ENCODE peak calls at places on chromosome 19, in five cellular contexts. One of them, this sample, is unnamed.

GRCh38 chr19:40831502-40832430 is 18.5 kb downstream of the CYP2A6 start:
- DNase-seq in aorta: no peak
- DNase-seq in testis: no peak
- DNase-seq in suprapubic skin: no peak
- DNase-seq in ascending aorta: no peak
- DNase-seq in this sample: no peak

GRCh38 chr19:6275170-6275744 is 4.5 kb downstream of the MLLT1 start:
- DNase-seq in aorta: no peak
- DNase-seq in testis: no peak
- DNase-seq in suprapubic skin: no peak
- DNase-seq in ascending aorta: no peak
- DNase-seq in this sample: no peak

GRCh38 chr19:4267101-4267900 is 11.8 kb upstream of the SHD start:
- DNase-seq in aorta: peak; percentile 54
- DNase-seq in testis: peak; percentile 74
- DNase-seq in suprapubic skin: no peak
- DNase-seq in ascending aorta: no peak
- DNase-seq in this sample: no peak

GRCh38 chr19:40716031-40716654 is 543 bp downstream of the COQ8B start:
- DNase-seq in aorta: no peak
- DNase-seq in testis: no peak
- DNase-seq in suprapubic skin: no peak
- DNase-seq in ascending aorta: no peak
- DNase-seq in this sample: peak; percentile 77

GRCh38 chr19:38361633-38362075 is 12.7 kb upstream of the PSMD8 start:
- DNase-seq in aorta: peak; percentile 89
- DNase-seq in testis: peak; percentile 83
- DNase-seq in suprapubic skin: peak; percentile 87
- DNase-seq in ascending aorta: no peak
- DNase-seq in this sample: peak; percentile 61

GRCh38 chr19:45715139-45715538 is 15.6 kb downstream of the FBXO46 start:
- DNase-seq in aorta: no peak
- DNase-seq in testis: no peak
- DNase-seq in suprapubic skin: no peak
- DNase-seq in ascending aorta: no peak
- DNase-seq in this sample: no peak

GRCh38 chr19:53879145-53880037 is 2.6 kb upstream of the PRKCG start:
- DNase-seq in aorta: peak; percentile 95
- DNase-seq in testis: peak; percentile 95
- DNase-seq in suprapubic skin: peak; percentile 94
- DNase-seq in ascending aorta: peak; percentile 66
- DNase-seq in this sample: peak; percentile 93

GRCh38 chr19:30227661-30228112 is 144.5 kb upstream of the ZNF536 start:
- DNase-seq in aorta: peak; percentile 62
- DNase-seq in testis: peak; percentile 68
- DNase-seq in suprapubic skin: no peak
- DNase-seq in ascending aorta: no peak
- DNase-seq in this sample: no peak

GRCh38 chr19:48738557-48739399 is 1.6 kb downstream of the RASIP1 start:
- DNase-seq in aorta: peak; percentile 93
- DNase-seq in testis: peak; percentile 94
- DNase-seq in suprapubic skin: peak; percentile 93
- DNase-seq in ascending aorta: peak; percentile 53
- DNase-seq in this sample: peak; percentile 91

GRCh38 chr19:12880551-12881171 is 588 bp downstream of the DNASE2 start:
- DNase-seq in aorta: peak; percentile 70
- DNase-seq in testis: peak; percentile 41
- DNase-seq in suprapubic skin: no peak
- DNase-seq in ascending aorta: no peak
- DNase-seq in this sample: peak; percentile 35

GRCh38 chr19:13091400-13092161 is 11.1 kb downstream of the LYL1 start:
- DNase-seq in aorta: peak; percentile 92
- DNase-seq in testis: peak; percentile 57
- DNase-seq in suprapubic skin: no peak
- DNase-seq in ascending aorta: peak; percentile 66
- DNase-seq in this sample: peak; percentile 96

GRCh38 chr19:19227217-19227616 is 15.5 kb downstream of the NCAN start:
- DNase-seq in aorta: no peak
- DNase-seq in testis: no peak
- DNase-seq in suprapubic skin: no peak
- DNase-seq in ascending aorta: no peak
- DNase-seq in this sample: no peak

GRCh38 chr19:14337510-14337909 is 43.7 kb upstream of the ADGRE5 start:
- DNase-seq in aorta: no peak
- DNase-seq in testis: peak; percentile 43
- DNase-seq in suprapubic skin: no peak
- DNase-seq in ascending aorta: no peak
- DNase-seq in this sample: no peak

GRCh38 chr19:48735031-48735615 is 5.3 kb downstream of the RASIP1 start:
- DNase-seq in aorta: no peak
- DNase-seq in testis: no peak
- DNase-seq in suprapubic skin: no peak
- DNase-seq in ascending aorta: no peak
- DNase-seq in this sample: no peak

GRCh38 chr19:48813123-48813911 is 2.5 kb upstream of the BCAT2 start:
- DNase-seq in aorta: no peak
- DNase-seq in testis: no peak
- DNase-seq in suprapubic skin: no peak
- DNase-seq in ascending aorta: no peak
- DNase-seq in this sample: no peak

GRCh38 chr19:23762884-23763711 is 4.4 kb upstream of the ZNF681 start:
- DNase-seq in aorta: peak; percentile 87
- DNase-seq in testis: peak; percentile 93
- DNase-seq in suprapubic skin: peak; percentile 93
- DNase-seq in ascending aorta: peak; percentile 41
- DNase-seq in this sample: peak; percentile 24

GRCh38 chr19:4390862-4391693 is 9.3 kb downstream of the SH3GL1 start:
- DNase-seq in aorta: no peak
- DNase-seq in testis: no peak
- DNase-seq in suprapubic skin: no peak
- DNase-seq in ascending aorta: no peak
- DNase-seq in this sample: no peak

GRCh38 chr19:29665215-29665825 is at the start of gene PLEKHF1:
- DNase-seq in aorta: peak; percentile 94
- DNase-seq in testis: peak; percentile 93
- DNase-seq in suprapubic skin: peak; percentile 93
- DNase-seq in ascending aorta: peak; percentile 72
- DNase-seq in this sample: peak; percentile 95

GRCh38 chr19:17721821-17722220 is 2.5 kb downstream of the MAP1S start:
- DNase-seq in aorta: peak; percentile 74
- DNase-seq in testis: no peak
- DNase-seq in suprapubic skin: no peak
- DNase-seq in ascending aorta: peak; percentile 25
- DNase-seq in this sample: no peak

GRCh38 chr19:49094505-49095482 is 9.5 kb downstream of the SNRNP70 start:
- DNase-seq in aorta: no peak
- DNase-seq in testis: peak; percentile 73
- DNase-seq in suprapubic skin: no peak
- DNase-seq in ascending aorta: no peak
- DNase-seq in this sample: no peak

GRCh38 chr19:49689133-49690072 is at the start of gene ADM5:
- DNase-seq in aorta: no peak
- DNase-seq in testis: no peak
- DNase-seq in suprapubic skin: peak; percentile 83
- DNase-seq in ascending aorta: no peak
- DNase-seq in this sample: no peak

GRCh38 chr19:47681936-47682335 is 31.3 kb upstream of the EHD2 start:
- DNase-seq in aorta: no peak
- DNase-seq in testis: no peak
- DNase-seq in suprapubic skin: no peak
- DNase-seq in ascending aorta: no peak
- DNase-seq in this sample: no peak

GRCh38 chr19:38693380-38694223 is 46.2 kb downstream of the ACTN4 start:
- DNase-seq in aorta: no peak
- DNase-seq in testis: no peak
- DNase-seq in suprapubic skin: no peak
- DNase-seq in ascending aorta: no peak
- DNase-seq in this sample: no peak

GRCh38 chr19:2769218-2769617 is 13.9 kb downstream of the SGTA start:
- DNase-seq in aorta: no peak
- DNase-seq in testis: no peak
- DNase-seq in suprapubic skin: no peak
- DNase-seq in ascending aorta: no peak
- DNase-seq in this sample: no peak

GRCh38 chr19:2765376-2765775 is 17.7 kb downstream of the SGTA start:
- DNase-seq in aorta: no peak
- DNase-seq in testis: no peak
- DNase-seq in suprapubic skin: no peak
- DNase-seq in ascending aorta: no peak
- DNase-seq in this sample: no peak

GRCh38 chr19:2766594-2767372 is 16.3 kb downstream of the SGTA start:
- DNase-seq in aorta: no peak
- DNase-seq in testis: no peak
- DNase-seq in suprapubic skin: no peak
- DNase-seq in ascending aorta: no peak
- DNase-seq in this sample: no peak

GRCh38 chr19:2768365-2769132 is 14.5 kb downstream of the SGTA start:
- DNase-seq in aorta: no peak
- DNase-seq in testis: no peak
- DNase-seq in suprapubic skin: no peak
- DNase-seq in ascending aorta: no peak
- DNase-seq in this sample: no peak

GRCh38 chr19:2767688-2768087 is 15.4 kb downstream of the SGTA start:
- DNase-seq in aorta: no peak
- DNase-seq in testis: no peak
- DNase-seq in suprapubic skin: no peak
- DNase-seq in ascending aorta: no peak
- DNase-seq in this sample: no peak
- H3K27me3 ChIP-seq in aorta: no peaks in the 10 kb centered on the region
- H3K27me3 ChIP-seq in testis: no peaks in the 10 kb centered on the region
- H3K27me3 ChIP-seq in suprapubic skin: no peaks in the 10 kb centered on the region
- H3K27me3 ChIP-seq in ascending aorta: no peaks in the 10 kb centered on the region
- H3K27me3 ChIP-seq in this sample: no peaks in the 10 kb centered on the region

GRCh38 chr19:11418166-11418517 is 972 bp downstream of the RGL3 start:
- DNase-seq in aorta: no peak
- DNase-seq in testis: no peak
- DNase-seq in suprapubic skin: no peak
- DNase-seq in ascending aorta: no peak
- DNase-seq in this sample: no peak

GRCh38 chr19:11418518-11419506 is at the start of gene RGL3:
- DNase-seq in aorta: peak; percentile 78
- DNase-seq in testis: no peak
- DNase-seq in suprapubic skin: no peak
- DNase-seq in ascending aorta: no peak
- DNase-seq in this sample: peak; percentile 81

GRCh38 chr19:11410682-11411081 is 8.4 kb downstream of the RGL3 start:
- DNase-seq in aorta: no peak
- DNase-seq in testis: no peak
- DNase-seq in suprapubic skin: no peak
- DNase-seq in ascending aorta: no peak
- DNase-seq in this sample: no peak

GRCh38 chr19:11416346-11417052 is 2.6 kb downstream of the RGL3 start:
- DNase-seq in aorta: no peak
- DNase-seq in testis: no peak
- DNase-seq in suprapubic skin: no peak
- DNase-seq in ascending aorta: no peak
- DNase-seq in this sample: no peak

DNA sequence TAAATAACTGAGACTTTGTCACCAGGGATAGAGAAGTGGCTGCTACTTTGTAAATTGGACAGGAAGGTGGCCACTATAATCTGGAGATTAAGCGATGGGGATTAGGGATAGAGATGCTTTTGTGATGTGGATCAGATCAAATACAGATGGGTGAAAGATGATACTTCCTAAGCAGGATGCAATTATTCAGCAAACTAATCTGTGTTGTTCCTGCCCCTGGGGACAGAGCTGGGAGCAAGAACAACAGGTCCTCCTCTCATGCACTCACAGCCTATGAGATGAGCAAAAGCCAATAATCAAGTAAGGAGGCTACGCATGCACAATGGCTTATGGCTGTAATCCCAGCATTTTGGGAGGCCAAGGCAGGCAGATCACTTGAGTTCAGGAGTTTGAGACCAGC is 4.6 kb downstream of the RGL3 start:
- DNase-seq in aorta: no peak
- DNase-seq in testis: no peak
- DNase-seq in suprapubic skin: no peak
- DNase-seq in ascending aorta: no peak
- DNase-seq in this sample: no peak
- H3K27me3 ChIP-seq in aorta: no peaks in the 10 kb centered on the region
- H3K27me3 ChIP-seq in testis: no peaks in the 10 kb centered on the region
- H3K27me3 ChIP-seq in suprapubic skin: peaks cover 16% of the 10 kb centered on the region
- H3K27me3 ChIP-seq in ascending aorta: no peaks in the 10 kb centered on the region
- H3K27me3 ChIP-seq in this sample: no peaks in the 10 kb centered on the region

GRCh38 chr19:55082023-55082851 is 6.6 kb downstream of the EPS8L1 start:
- DNase-seq in aorta: no peak
- DNase-seq in testis: peak; percentile 82
- DNase-seq in suprapubic skin: no peak
- DNase-seq in ascending aorta: no peak
- DNase-seq in this sample: no peak
- H3K27me3 ChIP-seq in aorta: no peaks in the 10 kb centered on the region
- H3K27me3 ChIP-seq in testis: no peaks in the 10 kb centered on the region
- H3K27me3 ChIP-seq in suprapubic skin: peaks cover 77% of the 10 kb centered on the region
- H3K27me3 ChIP-seq in ascending aorta: peaks cover 40% of the 10 kb centered on the region
- H3K27me3 ChIP-seq in this sample: peaks cover 92% of the 10 kb centered on the region

DNA sequence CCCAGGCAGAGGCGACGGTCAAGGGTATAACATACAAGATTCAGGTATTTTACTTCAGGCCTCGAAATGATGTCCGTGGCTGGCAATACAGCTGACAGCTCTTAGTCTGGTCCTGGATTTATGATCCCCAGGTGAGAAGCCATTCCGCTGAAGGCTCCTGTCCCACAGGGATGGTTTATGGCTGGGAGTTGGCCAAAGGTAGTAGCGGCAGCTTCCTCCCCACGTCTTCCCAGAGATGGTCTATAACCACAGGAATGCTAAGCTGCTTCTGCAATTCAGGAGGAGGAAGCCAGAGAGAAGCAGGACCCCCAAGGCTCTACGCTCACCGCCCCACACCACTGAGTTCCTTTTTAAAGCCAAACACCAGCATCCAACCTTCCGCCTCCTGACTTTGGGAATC is 27.1 kb downstream of the OLFM2 start:
- DNase-seq in aorta: no peak
- DNase-seq in testis: no peak
- DNase-seq in suprapubic skin: no peak
- DNase-seq in ascending aorta: no peak
- DNase-seq in this sample: no peak
- H3K27me3 ChIP-seq in aorta: no peaks in the 10 kb centered on the region
- H3K27me3 ChIP-seq in testis: no peaks in the 10 kb centered on the region
- H3K27me3 ChIP-seq in suprapubic skin: peaks cover 13% of the 10 kb centered on the region
- H3K27me3 ChIP-seq in ascending aorta: no peaks in the 10 kb centered on the region
- H3K27me3 ChIP-seq in this sample: no peaks in the 10 kb centered on the region